ENCODE peak calls at places on chromosomes 2 and 18, in seven cellular contexts. H is tibial artery, E is uterus, K is GM23248, A is HCT116, X is left lung, C is left ventricle myocardium inferior. F is an unnamed sample.

GRCh38 chr18:44321868-44322590 is 358.7 kb upstream of the SETBP1 start:
- DNase-seq in H (no peak), E (no peak), K (no peak), A (no peak), X (no peak), C (no peak), F (no peak)

GRCh38 chr2:210169871-210170441 is 1.3 kb downstream of the KANSL1L start:
- DNase-seq in H (no peak), E (no peak), K (peak; percentile 92), A (no peak), X (no peak), C (no peak), F (no peak)

GRCh38 chr2:183543731-183544130 is 419.5 kb downstream of the NUP35 start:
- DNase-seq in H (no peak), E (no peak), K (no peak), A (no peak), X (no peak), C (no peak), F (no peak)

GRCh38 chr18:515838-516237 is 15.3 kb upstream of the COLEC12 start:
- DNase-seq in H (no peak), E (no peak), K (peak; percentile 28), A (no peak), X (no peak), C (no peak), F (no peak)

GRCh38 chr2:111697560-111697959 is 186.4 kb downstream of the ANAPC1 start:
- DNase-seq in H (no peak), E (no peak), K (no peak), A (no peak), X (no peak), C (no peak), F (no peak)

GRCh38 chr2:46375566-46376125 is 78.4 kb downstream of the EPAS1 start:
- DNase-seq in H (no peak), E (peak; percentile 7), K (no peak), A (no peak), X (no peak), C (no peak), F (no peak)

GRCh38 chr2:162257416-162257815 is 14.2 kb upstream of the FAP start:
- DNase-seq in H (no peak), E (no peak), K (peak; percentile 75), A (no peak), X (no peak), C (no peak), F (no peak)

GRCh38 chr2:27857417-27858172 is 32.6 kb downstream of the RBKS start:
- DNase-seq in H (no peak), E (no peak), K (peak; percentile 95), A (no peak), X (no peak), C (no peak), F (no peak)

GRCh38 chr2:241064008-241064801 is 37.9 kb downstream of the MTERF4 start:
- DNase-seq in H (no peak), E (no peak), K (no peak), A (peak; percentile 19), X (peak; percentile 70), C (no peak), F (no peak)

GRCh38 chr2:25309402-25309801 is 32.3 kb downstream of the DNMT3A start:
- DNase-seq in H (no peak), E (no peak), K (peak; percentile 54), A (peak; percentile 16), X (no peak), C (peak; percentile 45), F (peak; percentile 75)

GRCh38 chr2:19462228-19462627 is 103.8 kb upstream of the OSR1 start:
- DNase-seq in H (no peak), E (no peak), K (no peak), A (no peak), X (no peak), C (no peak), F (no peak)

GRCh38 chr18:478679-479078 is 21.8 kb downstream of the COLEC12 start:
- DNase-seq in H (no peak), E (no peak), K (peak; percentile 82), A (no peak), X (no peak), C (no peak), F (no peak)

GRCh38 chr2:45353879-45354278 is 257.2 kb downstream of the SRBD1 start:
- DNase-seq in H (no peak), E (no peak), K (peak; percentile 90), A (no peak), X (no peak), C (no peak), F (no peak)

GRCh38 chr2:232634319-232635150 is 1.1 kb downstream of the EFHD1 start:
- DNase-seq in H (peak; percentile 82), E (peak; percentile 32), K (no peak), A (no peak), X (no peak), C (peak; percentile 33), F (no peak)

GRCh38 chr2:16727256-16727655 is 61.6 kb upstream of the CYRIA start:
- DNase-seq in H (peak; percentile 66), E (no peak), K (no peak), A (no peak), X (no peak), C (no peak), F (no peak)

GRCh38 chr2:42809876-42810125 is 17.4 kb upstream of the HAAO start:
- DNase-seq in H (peak; percentile 92), E (peak; percentile 85), K (peak; percentile 94), A (peak; percentile 52), X (peak; percentile 91), C (peak; percentile 88), F (no peak)

GRCh38 chr18:11859282-11859797 is 8.1 kb downstream of the CHMP1B start:
- DNase-seq in H (no peak), E (no peak), K (no peak), A (no peak), X (no peak), C (no peak), F (no peak)

GRCh38 chr2:208000701-208001395 is 24.5 kb downstream of the PLEKHM3 start:
- DNase-seq in H (no peak), E (no peak), K (peak; percentile 46), A (no peak), X (no peak), C (no peak), F (no peak)

GRCh38 chr18:5515007-5515744 is 28.6 kb downstream of the EPB41L3 start:
- DNase-seq in H (no peak), E (no peak), K (no peak), A (no peak), X (no peak), C (no peak), F (no peak)

GRCh38 chr2:134372611-134373131 is 118.8 kb downstream of the MGAT5 start:
- DNase-seq in H (no peak), E (peak; percentile 50), K (peak; percentile 92), A (no peak), X (no peak), C (peak; percentile 54), F (no peak)

GRCh38 chr2:232865165-232865564 is 4.9 kb upstream of the SNORC start:
- DNase-seq in H (no peak), E (no peak), K (no peak), A (no peak), X (no peak), C (no peak), F (no peak)

GRCh38 chr2:9781252-9781651 is 62.0 kb upstream of the TAF1B start:
- DNase-seq in H (peak; percentile 51), E (no peak), K (peak; percentile 64), A (no peak), X (no peak), C (no peak), F (no peak)

DNA sequence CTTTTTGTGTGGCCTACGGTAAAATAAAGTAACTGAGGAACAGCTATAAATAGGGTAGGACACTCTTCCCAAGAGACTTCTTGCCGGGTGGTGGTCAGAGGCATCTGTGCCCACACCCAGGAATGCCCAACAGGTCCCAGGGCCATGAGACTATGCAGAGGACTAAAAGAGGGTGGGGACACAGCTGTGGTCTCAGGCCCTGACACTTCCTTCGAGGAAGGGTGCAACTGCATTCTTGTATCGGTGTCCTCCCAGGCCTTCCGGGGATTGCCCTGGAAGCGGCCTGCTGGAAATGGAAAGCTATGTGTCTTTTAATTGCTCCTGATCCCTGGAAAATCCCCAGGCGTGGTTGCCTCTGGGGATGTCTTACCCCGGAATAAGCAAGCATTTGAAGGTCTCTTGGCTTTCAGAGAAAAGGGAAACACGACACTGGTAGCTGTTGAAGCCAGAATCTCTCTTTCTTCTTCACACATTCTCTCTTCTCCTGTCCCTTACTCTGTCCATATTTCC is 176.8 kb downstream of the SOX11 start:
- DNase-seq in H (no peak), E (no peak), K (no peak), A (no peak), X (no peak), C (no peak), F (no peak)
- H3K9me3 ChIP-seq in H (no peaks in the 10 kb centered on the region), E (no peaks in the 10 kb centered on the region), K (no peaks in the 10 kb centered on the region), A (peaks cover 14% of the 10 kb centered on the region), X (no peaks in the 10 kb centered on the region), C (peaks cover 13% of the 10 kb centered on the region), F (no peaks in the 10 kb centered on the region)

GRCh38 chr2:190891913-190892312 is 11.3 kb downstream of the GLS start:
- DNase-seq in H (no peak), E (no peak), K (no peak), A (no peak), X (no peak), C (no peak), F (no peak)
- H3K4me3 ChIP-seq in H (no peak overlapping the region), E (no peak overlapping the region), K (peak overlapping the region; percentile 7), A (no peak overlapping the region), X (no peak overlapping the region), C (no peak overlapping the region), F (no peak overlapping the region)

GRCh38 chr2:95220449-95220848 is 13.1 kb downstream of the ZNF892 start:
- DNase-seq in H (no peak), E (no peak), K (no peak), A (no peak), X (no peak), C (no peak), F (no peak)
- H3K9me3 ChIP-seq in H (peaks cover 20% of the 10 kb centered on the region), E (peaks cover 70% of the 10 kb centered on the region), K (peaks cover 11% of the 10 kb centered on the region), A (peaks cover 22% of the 10 kb centered on the region), X (peaks cover 14% of the 10 kb centered on the region), C (peaks cover 100% of the 10 kb centered on the region), F (peaks cover 42% of the 10 kb centered on the region)

GRCh38 chr2:149038442-149039212 is at the start of gene LYPD6B:
- DNase-seq in H (no peak), E (no peak), K (peak; percentile 38), A (no peak), X (no peak), C (no peak), F (no peak)

GRCh38 chr2:149041482-149041881 is 3.0 kb downstream of the LYPD6B start:
- DNase-seq in H (no peak), E (no peak), K (no peak), A (no peak), X (no peak), C (no peak), F (no peak)

GRCh38 chr2:149040451-149040850 is 2.0 kb downstream of the LYPD6B start:
- DNase-seq in H (no peak), E (no peak), K (peak; percentile 41), A (peak; percentile 42), X (no peak), C (no peak), F (no peak)

GRCh38 chr2:149037851-149038250 is 648 bp upstream of the LYPD6B start:
- DNase-seq in H (no peak), E (no peak), K (no peak), A (peak; percentile 27), X (no peak), C (no peak), F (no peak)

DNA sequence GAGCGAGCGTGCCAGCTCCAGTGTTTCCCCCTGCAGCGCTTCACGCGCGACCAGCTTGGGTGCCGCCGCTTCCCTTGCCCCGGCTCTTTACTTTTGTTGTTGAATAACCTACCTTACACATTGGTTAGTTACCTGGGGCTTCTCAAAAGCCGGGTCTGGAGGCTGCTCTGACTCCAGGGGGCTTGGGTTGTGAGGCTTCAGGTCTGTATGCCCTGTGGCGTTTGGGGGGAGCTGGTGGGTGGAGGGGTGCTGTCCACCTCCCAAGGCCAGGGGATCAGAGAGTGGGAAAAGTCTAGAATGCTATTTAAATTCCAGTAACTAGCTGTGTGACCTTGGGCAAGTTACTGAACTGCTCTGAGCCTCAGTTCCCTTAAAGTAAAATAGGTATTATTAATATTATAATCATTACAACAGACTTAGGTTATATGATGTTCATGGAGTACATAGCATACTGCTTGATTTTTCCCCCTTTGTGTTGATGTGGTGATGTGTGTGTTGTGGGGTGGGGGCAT is 770 bp downstream of the LYPD6B start:
- DNase-seq in H (no peak), E (no peak), K (no peak), A (no peak), X (no peak), C (no peak), F (no peak)
- H3K4me3 ChIP-seq in H (no peak overlapping the region), E (no peak overlapping the region), K (peak overlapping the region; percentile 59), A (peak overlapping the region; percentile 69), X (peak overlapping the region; percentile 21), C (peak overlapping the region; percentile 48), F (no peak overlapping the region)